ENCODE peak calls at places on chromosome 3, in four cellular contexts. One of them, this sample, is unnamed.

GRCh38 chr3:175433026-175433668 is 574.0 kb downstream of the NAALADL2 start:
- DNase-seq in Panc1: peak; percentile 4
- DNase-seq in HEK293T: no peak
- DNase-seq in endothelial cell: no peak
- DNase-seq in this sample: no peak

GRCh38 chr3:53155763-53156162 is 5.2 kb upstream of the PRKCD start:
- DNase-seq in Panc1: no peak
- DNase-seq in HEK293T: no peak
- DNase-seq in endothelial cell: no peak
- DNase-seq in this sample: no peak

GRCh38 chr3:9111349-9112265 is 137.8 kb downstream of the SRGAP3 start:
- DNase-seq in Panc1: no peak
- DNase-seq in HEK293T: no peak
- DNase-seq in endothelial cell: peak; percentile 29
- DNase-seq in this sample: no peak

GRCh38 chr3:57777774-57778173 is 21.7 kb downstream of the SLMAP start:
- DNase-seq in Panc1: no peak
- DNase-seq in HEK293T: no peak
- DNase-seq in endothelial cell: no peak
- DNase-seq in this sample: no peak

GRCh38 chr3:17431004-17431403 is 311.4 kb downstream of the TBC1D5 start:
- DNase-seq in Panc1: peak; percentile 7
- DNase-seq in HEK293T: peak; percentile 12
- DNase-seq in endothelial cell: no peak
- DNase-seq in this sample: no peak

GRCh38 chr3:169147246-169148008 is 516.1 kb downstream of the MECOM start:
- DNase-seq in Panc1: no peak
- DNase-seq in HEK293T: peak; percentile 48
- DNase-seq in endothelial cell: peak; percentile 52
- DNase-seq in this sample: no peak

GRCh38 chr3:13261104-13261800 is 158.9 kb downstream of the NUP210 start:
- DNase-seq in Panc1: no peak
- DNase-seq in HEK293T: no peak
- DNase-seq in endothelial cell: no peak
- DNase-seq in this sample: no peak

GRCh38 chr3:158810823-158811425 is 9.1 kb downstream of the MFSD1 start:
- DNase-seq in Panc1: no peak
- DNase-seq in HEK293T: no peak
- DNase-seq in endothelial cell: no peak
- DNase-seq in this sample: no peak

GRCh38 chr3:117553461-117553860 is 843.9 kb downstream of the TUSC7 start:
- DNase-seq in Panc1: no peak
- DNase-seq in HEK293T: no peak
- DNase-seq in endothelial cell: no peak
- DNase-seq in this sample: no peak

GRCh38 chr3:126746395-126747177 is 42.5 kb downstream of the CHCHD6 start:
- DNase-seq in Panc1: no peak
- DNase-seq in HEK293T: no peak
- DNase-seq in endothelial cell: no peak
- DNase-seq in this sample: no peak

GRCh38 chr3:65342084-65342683 is 654.4 kb upstream of the ADAMTS9 start:
- DNase-seq in Panc1: peak; percentile 17
- DNase-seq in HEK293T: peak; percentile 74
- DNase-seq in endothelial cell: peak; percentile 75
- DNase-seq in this sample: no peak

GRCh38 chr3:15243822-15244482 is 37.9 kb downstream of the CAPN7 start:
- DNase-seq in Panc1: no peak
- DNase-seq in HEK293T: no peak
- DNase-seq in endothelial cell: no peak
- DNase-seq in this sample: no peak

GRCh38 chr3:50201573-50202315 is 3.3 kb upstream of the SLC38A3 start:
- DNase-seq in Panc1: no peak
- DNase-seq in HEK293T: no peak
- DNase-seq in endothelial cell: no peak
- DNase-seq in this sample: no peak

GRCh38 chr3:45446706-45447105 is 58.3 kb downstream of the LARS2 start:
- DNase-seq in Panc1: no peak
- DNase-seq in HEK293T: no peak
- DNase-seq in endothelial cell: no peak
- DNase-seq in this sample: peak; percentile 12

GRCh38 chr3:11618897-11619296 is 24.8 kb downstream of the VGLL4 start:
- DNase-seq in Panc1: no peak
- DNase-seq in HEK293T: no peak
- DNase-seq in endothelial cell: no peak
- DNase-seq in this sample: no peak

GRCh38 chr3:121976727-121977126 is 45.3 kb downstream of the ILDR1 start:
- DNase-seq in Panc1: no peak
- DNase-seq in HEK293T: no peak
- DNase-seq in endothelial cell: no peak
- DNase-seq in this sample: no peak

GRCh38 chr3:186213946-186214345 is 105.1 kb upstream of the ETV5 start:
- DNase-seq in Panc1: no peak
- DNase-seq in HEK293T: no peak
- DNase-seq in endothelial cell: no peak
- DNase-seq in this sample: no peak

GRCh38 chr3:20080956-20081554 is 40.8 kb downstream of the KAT2B start:
- DNase-seq in Panc1: no peak
- DNase-seq in HEK293T: no peak
- DNase-seq in endothelial cell: no peak
- DNase-seq in this sample: no peak

GRCh38 chr3:157573780-157574378 is 70.7 kb upstream of the VEPH1 start:
- DNase-seq in Panc1: no peak
- DNase-seq in HEK293T: no peak
- DNase-seq in endothelial cell: no peak
- DNase-seq in this sample: no peak

GRCh38 chr3:4741404-4742307 is 237.6 kb upstream of the BHLHE40 start:
- DNase-seq in Panc1: peak; percentile 89
- DNase-seq in HEK293T: peak; percentile 28
- DNase-seq in endothelial cell: no peak
- DNase-seq in this sample: peak; percentile 89

GRCh38 chr3:109731639-109732473 is 394.5 kb upstream of the DPPA4 start:
- DNase-seq in Panc1: peak; percentile 35
- DNase-seq in HEK293T: peak; percentile 16
- DNase-seq in endothelial cell: peak; percentile 58
- DNase-seq in this sample: peak; percentile 21

GRCh38 chr3:47984089-47984759 is 32.0 kb downstream of the MAP4 start:
- DNase-seq in Panc1: no peak
- DNase-seq in HEK293T: no peak
- DNase-seq in endothelial cell: no peak
- DNase-seq in this sample: peak; percentile 46

GRCh38 chr3:24199305-24199704 is 254.2 kb downstream of the NR1D2 start:
- DNase-seq in Panc1: no peak
- DNase-seq in HEK293T: no peak
- DNase-seq in endothelial cell: no peak
- DNase-seq in this sample: no peak

GRCh38 chr3:160016972-160017371 is 28.3 kb downstream of the IL12A start:
- DNase-seq in Panc1: no peak
- DNase-seq in HEK293T: no peak
- DNase-seq in endothelial cell: no peak
- DNase-seq in this sample: no peak

GRCh38 chr3:101340591-101340990 is 20.2 kb upstream of the IMPG2 start:
- DNase-seq in Panc1: no peak
- DNase-seq in HEK293T: no peak
- DNase-seq in endothelial cell: no peak
- DNase-seq in this sample: no peak

GRCh38 chr3:170634663-170635096 is 48.8 kb upstream of the SLC7A14 start:
- DNase-seq in Panc1: no peak
- DNase-seq in HEK293T: no peak
- DNase-seq in endothelial cell: no peak
- DNase-seq in this sample: no peak

GRCh38 chr3:157160652-157161480 is 919 bp upstream of the CCNL1 start:
- DNase-seq in Panc1: no peak
- DNase-seq in HEK293T: peak; percentile 32
- DNase-seq in endothelial cell: no peak
- DNase-seq in this sample: no peak

GRCh38 chr3:186532641-186533072 is 11.5 kb downstream of the CRYGS start:
- DNase-seq in Panc1: no peak
- DNase-seq in HEK293T: no peak
- DNase-seq in endothelial cell: no peak
- DNase-seq in this sample: no peak

GRCh38 chr3:113084777-113085176 is 94.0 kb downstream of the GTPBP8 start:
- DNase-seq in Panc1: no peak
- DNase-seq in HEK293T: no peak
- DNase-seq in endothelial cell: no peak
- DNase-seq in this sample: no peak

GRCh38 chr3:187621881-187622280 is 48.3 kb downstream of the SST start:
- DNase-seq in Panc1: no peak
- DNase-seq in HEK293T: no peak
- DNase-seq in endothelial cell: no peak
- DNase-seq in this sample: no peak

This sample was measured in smooth muscle cell of the brain vasculature.